ENCODE peak calls at places on chromosomes 2 and 18, in nine cellular contexts. One of them, this sample, is unnamed.

GRCh38 chr18:48773821-48774220 is 176.9 kb downstream of the SMAD7 start:
- DNase-seq in adrenal gland: no peak
- DNase-seq in BJ: no peak
- DNase-seq in AG09319: no peak
- DNase-seq in lower leg skin: no peak
- DNase-seq in hepatocyte: no peak
- DNase-seq in Peyer's patch: no peak
- DNase-seq in GM06990: no peak
- DNase-seq in AG04449: no peak
- DNase-seq in this sample: no peak

GRCh38 chr18:12776821-12777471 is 74.1 kb downstream of the PSMG2 start:
- DNase-seq in hepatocyte: no peak
- DNase-seq in GM06990: no peak
- DNase-seq in Peyer's patch: no peak
- DNase-seq in adrenal gland: no peak
- DNase-seq in AG09319: no peak
- DNase-seq in AG04449: no peak
- DNase-seq in BJ: no peak
- DNase-seq in lower leg skin: no peak
- DNase-seq in this sample: no peak

GRCh38 chr18:61333746-61334490 is 688 bp downstream of the CDH20 start:
- DNase-seq in lower leg skin: no peak
- DNase-seq in adrenal gland: no peak
- DNase-seq in hepatocyte: peak
- DNase-seq in BJ: no peak
- DNase-seq in Peyer's patch: no peak
- DNase-seq in GM06990: peak
- DNase-seq in AG04449: no peak
- DNase-seq in AG09319: no peak
- DNase-seq in this sample: peak

GRCh38 chr2:174009488-174010223 is 44.5 kb upstream of the SP3 start:
- DNase-seq in hepatocyte: no peak
- DNase-seq in Peyer's patch: no peak
- DNase-seq in lower leg skin: no peak
- DNase-seq in adrenal gland: no peak
- DNase-seq in AG04449: no peak
- DNase-seq in AG09319: no peak
- DNase-seq in BJ: no peak
- DNase-seq in GM06990: no peak
- DNase-seq in this sample: no peak

GRCh38 chr18:76462326-76462694 is 32.7 kb downstream of the ZNF516 start:
- DNase-seq in AG09319: no peak
- DNase-seq in lower leg skin: no peak
- DNase-seq in BJ: no peak
- DNase-seq in adrenal gland: peak
- DNase-seq in hepatocyte: no peak
- DNase-seq in GM06990: no peak
- DNase-seq in Peyer's patch: no peak
- DNase-seq in AG04449: no peak
- DNase-seq in this sample: no peak

GRCh38 chr18:23504720-23505119 is 1.4 kb downstream of the RMC1 start:
- DNase-seq in adrenal gland: no peak
- DNase-seq in GM06990: peak
- DNase-seq in BJ: no peak
- DNase-seq in Peyer's patch: no peak
- DNase-seq in hepatocyte: peak
- DNase-seq in AG04449: no peak
- DNase-seq in lower leg skin: no peak
- DNase-seq in AG09319: no peak
- DNase-seq in this sample: no peak

GRCh38 chr2:65353927-65354326 is 78.5 kb downstream of the SPRED2 start:
- DNase-seq in AG04449: no peak
- DNase-seq in BJ: no peak
- DNase-seq in GM06990: no peak
- DNase-seq in hepatocyte: no peak
- DNase-seq in lower leg skin: no peak
- DNase-seq in Peyer's patch: no peak
- DNase-seq in adrenal gland: no peak
- DNase-seq in AG09319: no peak
- DNase-seq in this sample: no peak

GRCh38 chr18:48776641-48777025 is 174.1 kb downstream of the SMAD7 start:
- DNase-seq in Peyer's patch: no peak
- DNase-seq in hepatocyte: no peak
- DNase-seq in AG04449: no peak
- DNase-seq in adrenal gland: no peak
- DNase-seq in lower leg skin: no peak
- DNase-seq in GM06990: no peak
- DNase-seq in AG09319: no peak
- DNase-seq in BJ: no peak
- DNase-seq in this sample: no peak

GRCh38 chr18:28175047-28175929 is 1.6 kb downstream of the CDH2 start:
- DNase-seq in lower leg skin: no peak
- DNase-seq in hepatocyte: peak
- DNase-seq in BJ: no peak
- DNase-seq in AG09319: no peak
- DNase-seq in GM06990: no peak
- DNase-seq in AG04449: no peak
- DNase-seq in adrenal gland: peak
- DNase-seq in Peyer's patch: no peak
- DNase-seq in this sample: peak

GRCh38 chr2:37648316-37649011 is 23.0 kb downstream of the CDC42EP3 start:
- DNase-seq in adrenal gland: peak
- DNase-seq in hepatocyte: no peak
- DNase-seq in BJ: no peak
- DNase-seq in lower leg skin: no peak
- DNase-seq in GM06990: peak
- DNase-seq in Peyer's patch: peak
- DNase-seq in AG09319: no peak
- DNase-seq in AG04449: no peak
- DNase-seq in this sample: no peak

GRCh38 chr18:50193796-50194622 is 938 bp downstream of the MYO5B start:
- DNase-seq in lower leg skin: no peak
- DNase-seq in hepatocyte: peak
- DNase-seq in AG04449: no peak
- DNase-seq in Peyer's patch: no peak
- DNase-seq in adrenal gland: no peak
- DNase-seq in AG09319: no peak
- DNase-seq in GM06990: no peak
- DNase-seq in BJ: no peak
- DNase-seq in this sample: peak

GRCh38 chr18:48167901-48168300 is 237.4 kb upstream of the SMAD2 start:
- DNase-seq in GM06990: no peak
- DNase-seq in hepatocyte: peak
- DNase-seq in AG04449: no peak
- DNase-seq in lower leg skin: no peak
- DNase-seq in Peyer's patch: no peak
- DNase-seq in BJ: no peak
- DNase-seq in AG09319: no peak
- DNase-seq in adrenal gland: peak
- DNase-seq in this sample: no peak

GRCh38 chr18:13379930-13380665 is 161.5 kb downstream of the LDLRAD4 start:
- DNase-seq in BJ: no peak
- DNase-seq in GM06990: no peak
- DNase-seq in AG09319: no peak
- DNase-seq in lower leg skin: no peak
- DNase-seq in Peyer's patch: peak
- DNase-seq in hepatocyte: no peak
- DNase-seq in adrenal gland: peak
- DNase-seq in AG04449: no peak
- DNase-seq in this sample: no peak

GRCh38 chr2:205731521-205731965 is 49.2 kb downstream of the NRP2 start:
- DNase-seq in AG09319: peak
- DNase-seq in lower leg skin: no peak
- DNase-seq in AG04449: peak
- DNase-seq in adrenal gland: no peak
- DNase-seq in GM06990: no peak
- DNase-seq in Peyer's patch: no peak
- DNase-seq in BJ: no peak
- DNase-seq in hepatocyte: peak
- DNase-seq in this sample: no peak

GRCh38 chr2:23601301-23601965 is 216.5 kb downstream of the KLHL29 start:
- DNase-seq in AG09319: no peak
- DNase-seq in Peyer's patch: no peak
- DNase-seq in adrenal gland: no peak
- DNase-seq in hepatocyte: no peak
- DNase-seq in AG04449: no peak
- DNase-seq in lower leg skin: no peak
- DNase-seq in BJ: no peak
- DNase-seq in GM06990: no peak
- DNase-seq in this sample: no peak

GRCh38 chr2:59277656-59278055 is 1036.5 kb upstream of the FANCL start:
- DNase-seq in BJ: no peak
- DNase-seq in Peyer's patch: no peak
- DNase-seq in lower leg skin: no peak
- DNase-seq in AG09319: no peak
- DNase-seq in adrenal gland: no peak
- DNase-seq in GM06990: no peak
- DNase-seq in hepatocyte: no peak
- DNase-seq in AG04449: no peak
- DNase-seq in this sample: no peak

GRCh38 chr2:59276917-59277316 is 1035.8 kb upstream of the FANCL start:
- DNase-seq in GM06990: no peak
- DNase-seq in adrenal gland: no peak
- DNase-seq in hepatocyte: no peak
- DNase-seq in AG09319: no peak
- DNase-seq in BJ: no peak
- DNase-seq in Peyer's patch: no peak
- DNase-seq in AG04449: no peak
- DNase-seq in lower leg skin: no peak
- DNase-seq in this sample: no peak

DNA sequence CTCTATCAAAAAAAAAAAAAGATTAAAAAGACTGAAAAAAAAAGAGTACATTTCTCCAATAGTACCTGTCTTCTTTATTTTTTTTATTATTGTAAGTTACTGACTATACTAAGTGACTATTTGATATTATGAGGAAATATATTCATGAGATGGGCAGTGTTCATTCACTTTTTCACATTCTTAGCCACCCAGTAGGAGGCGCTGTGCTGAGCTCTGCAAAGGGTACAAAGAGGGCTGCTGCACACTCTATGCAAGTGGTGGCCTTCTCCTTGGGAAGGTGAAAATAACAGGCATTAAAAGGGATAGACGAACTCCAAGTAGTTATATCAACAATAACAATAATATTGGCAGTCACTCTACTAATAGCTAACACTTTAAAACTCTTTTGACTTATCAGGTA is 1034.9 kb upstream of the FANCL start:
- DNase-seq in BJ: no peak
- DNase-seq in GM06990: no peak
- DNase-seq in AG04449: no peak
- DNase-seq in hepatocyte: no peak
- DNase-seq in Peyer's patch: no peak
- DNase-seq in lower leg skin: no peak
- DNase-seq in AG09319: no peak
- DNase-seq in adrenal gland: no peak
- DNase-seq in this sample: no peak
- TF ChIP-seq CTCF in BJ: peak
- TF ChIP-seq CTCF in GM06990: peak
- TF ChIP-seq CTCF in AG04449: peak
- TF ChIP-seq CTCF in hepatocyte: peak
- TF ChIP-seq CTCF in Peyer's patch: no peak
- TF ChIP-seq CTCF in lower leg skin: no peak
- TF ChIP-seq CTCF in AG09319: peak
- TF ChIP-seq CTCF in adrenal gland: no peak
- TF ChIP-seq CTCF in this sample: peak

GRCh38 chr2:220963930-220964329 is 608.2 kb downstream of the EPHA4 start:
- DNase-seq in AG09319: no peak
- DNase-seq in AG04449: no peak
- DNase-seq in lower leg skin: no peak
- DNase-seq in hepatocyte: no peak
- DNase-seq in adrenal gland: no peak
- DNase-seq in BJ: no peak
- DNase-seq in GM06990: no peak
- DNase-seq in Peyer's patch: no peak
- DNase-seq in this sample: no peak
- TF ChIP-seq CTCF in AG09319: no peak
- TF ChIP-seq CTCF in AG04449: no peak
- TF ChIP-seq CTCF in lower leg skin: no peak
- TF ChIP-seq CTCF in hepatocyte: no peak
- TF ChIP-seq CTCF in adrenal gland: no peak
- TF ChIP-seq CTCF in BJ: no peak
- TF ChIP-seq CTCF in GM06990: no peak
- TF ChIP-seq CTCF in Peyer's patch: no peak
- TF ChIP-seq CTCF in this sample: no peak

GRCh38 chr18:68177807-68178702 is 536.9 kb downstream of the TMX3 start:
- DNase-seq in AG04449: peak
- DNase-seq in GM06990: no peak
- DNase-seq in lower leg skin: no peak
- DNase-seq in BJ: peak
- DNase-seq in adrenal gland: no peak
- DNase-seq in AG09319: peak
- DNase-seq in Peyer's patch: no peak
- DNase-seq in hepatocyte: peak
- DNase-seq in this sample: no peak

GRCh38 chr18:68176901-68177300 is 538.0 kb downstream of the TMX3 start:
- DNase-seq in AG09319: no peak
- DNase-seq in GM06990: no peak
- DNase-seq in hepatocyte: no peak
- DNase-seq in AG04449: no peak
- DNase-seq in adrenal gland: no peak
- DNase-seq in BJ: no peak
- DNase-seq in lower leg skin: no peak
- DNase-seq in Peyer's patch: no peak
- DNase-seq in this sample: no peak

GRCh38 chr18:68172842-68173549 is 541.9 kb downstream of the TMX3 start:
- DNase-seq in AG04449: no peak
- DNase-seq in GM06990: no peak
- DNase-seq in Peyer's patch: no peak
- DNase-seq in adrenal gland: no peak
- DNase-seq in hepatocyte: peak
- DNase-seq in lower leg skin: no peak
- DNase-seq in AG09319: no peak
- DNase-seq in BJ: no peak
- DNase-seq in this sample: no peak
- TF ChIP-seq CTCF in AG04449: no peak
- TF ChIP-seq CTCF in GM06990: no peak
- TF ChIP-seq CTCF in Peyer's patch: no peak
- TF ChIP-seq CTCF in adrenal gland: no peak
- TF ChIP-seq CTCF in hepatocyte: no peak
- TF ChIP-seq CTCF in lower leg skin: no peak
- TF ChIP-seq CTCF in AG09319: no peak
- TF ChIP-seq CTCF in BJ: no peak
- TF ChIP-seq CTCF in this sample: peak

GRCh38 chr2:9771481-9772017 is 71.7 kb upstream of the TAF1B start:
- DNase-seq in AG04449: peak
- DNase-seq in AG09319: peak
- DNase-seq in BJ: no peak
- DNase-seq in Peyer's patch: no peak
- DNase-seq in hepatocyte: peak
- DNase-seq in adrenal gland: no peak
- DNase-seq in lower leg skin: no peak
- DNase-seq in GM06990: no peak
- DNase-seq in this sample: no peak
- TF ChIP-seq CTCF in AG04449: peak
- TF ChIP-seq CTCF in AG09319: peak
- TF ChIP-seq CTCF in BJ: no peak
- TF ChIP-seq CTCF in Peyer's patch: no peak
- TF ChIP-seq CTCF in hepatocyte: no peak
- TF ChIP-seq CTCF in adrenal gland: no peak
- TF ChIP-seq CTCF in lower leg skin: no peak
- TF ChIP-seq CTCF in GM06990: no peak
- TF ChIP-seq CTCF in this sample: no peak

GRCh38 chr2:63544017-63544627 is 44.2 kb downstream of the WDPCP start:
- DNase-seq in hepatocyte: no peak
- DNase-seq in AG09319: no peak
- DNase-seq in lower leg skin: no peak
- DNase-seq in Peyer's patch: no peak
- DNase-seq in GM06990: no peak
- DNase-seq in BJ: no peak
- DNase-seq in AG04449: no peak
- DNase-seq in adrenal gland: no peak
- DNase-seq in this sample: no peak
- TF ChIP-seq CTCF in hepatocyte: peak
- TF ChIP-seq CTCF in AG09319: peak
- TF ChIP-seq CTCF in lower leg skin: no peak
- TF ChIP-seq CTCF in Peyer's patch: peak
- TF ChIP-seq CTCF in GM06990: peak
- TF ChIP-seq CTCF in BJ: peak
- TF ChIP-seq CTCF in AG04449: peak
- TF ChIP-seq CTCF in adrenal gland: peak
- TF ChIP-seq CTCF in this sample: peak